ENCODE peak calls at places on chromosomes 6 and 20, in five cellular contexts. One of them, this sample, is unnamed. For H4K20me1, the result is how much of the 10 kb centered on the place peaks cover.

GRCh38 chr6:42099340-42100028 is 42.9 kb downstream of the C6orf132 start:
- DNase-seq in DND-41: no peak
- DNase-seq in IMR-90: peak
- DNase-seq in H9: no peak
- DNase-seq in MM.1S: no peak
- DNase-seq in this sample: no peak

GRCh38 chr6:115159733-115160132 is 816.9 kb upstream of the HS3ST5 start:
- DNase-seq in DND-41: no peak
- DNase-seq in IMR-90: no peak
- DNase-seq in H9: no peak
- DNase-seq in MM.1S: no peak
- DNase-seq in this sample: no peak

GRCh38 chr6:49321673-49322072 is 141.4 kb downstream of the MMUT start:
- DNase-seq in DND-41: no peak
- DNase-seq in IMR-90: no peak
- DNase-seq in H9: no peak
- DNase-seq in MM.1S: no peak
- DNase-seq in this sample: no peak

GRCh38 chr6:33702345-33702977 is 9.0 kb downstream of the UQCC2 start:
- DNase-seq in DND-41: peak
- DNase-seq in IMR-90: peak
- DNase-seq in H9: peak
- DNase-seq in MM.1S: peak
- DNase-seq in this sample: peak

GRCh38 chr20:34185766-34186620 is 55.2 kb upstream of the ASIP start:
- DNase-seq in DND-41: no peak
- DNase-seq in IMR-90: no peak
- DNase-seq in H9: no peak
- DNase-seq in MM.1S: no peak
- DNase-seq in this sample: no peak

GRCh38 chr6:109372070-109372585 is 10.1 kb downstream of the CD164 start:
- DNase-seq in DND-41: no peak
- DNase-seq in IMR-90: no peak
- DNase-seq in H9: no peak
- DNase-seq in MM.1S: no peak
- DNase-seq in this sample: no peak

GRCh38 chr6:155141512-155141911 is 122.3 kb upstream of the CLDN20 start:
- DNase-seq in DND-41: no peak
- DNase-seq in IMR-90: no peak
- DNase-seq in H9: no peak
- DNase-seq in MM.1S: no peak
- DNase-seq in this sample: no peak

GRCh38 chr6:149368065-149368464 is 32.0 kb upstream of the SUMO4 start:
- DNase-seq in DND-41: no peak
- DNase-seq in IMR-90: no peak
- DNase-seq in H9: no peak
- DNase-seq in MM.1S: no peak
- DNase-seq in this sample: no peak

GRCh38 chr6:97524846-97525245 is 241.8 kb upstream of the MMS22L start:
- DNase-seq in DND-41: no peak
- DNase-seq in IMR-90: no peak
- DNase-seq in H9: peak
- DNase-seq in MM.1S: no peak
- DNase-seq in this sample: peak

GRCh38 chr20:17538517-17539170 is 7.5 kb upstream of the BFSP1 start:
- DNase-seq in DND-41: no peak
- DNase-seq in IMR-90: no peak
- DNase-seq in H9: no peak
- DNase-seq in MM.1S: no peak
- DNase-seq in this sample: no peak

GRCh38 chr20:24106155-24106800 is 117.7 kb upstream of the GGTLC1 start:
- DNase-seq in DND-41: no peak
- DNase-seq in IMR-90: no peak
- DNase-seq in H9: no peak
- DNase-seq in MM.1S: no peak
- DNase-seq in this sample: no peak

GRCh38 chr20:24098886-24099285 is 110.3 kb upstream of the GGTLC1 start:
- DNase-seq in DND-41: no peak
- DNase-seq in IMR-90: peak
- DNase-seq in H9: no peak
- DNase-seq in MM.1S: no peak
- DNase-seq in this sample: no peak

GRCh38 chr20:24102749-24103148 is 114.2 kb upstream of the GGTLC1 start:
- DNase-seq in DND-41: no peak
- DNase-seq in IMR-90: no peak
- DNase-seq in H9: no peak
- DNase-seq in MM.1S: no peak
- DNase-seq in this sample: no peak

GRCh38 chr20:24100370-24101011 is 111.9 kb upstream of the GGTLC1 start:
- DNase-seq in DND-41: peak
- DNase-seq in IMR-90: peak
- DNase-seq in H9: no peak
- DNase-seq in MM.1S: peak
- DNase-seq in this sample: peak

DNA sequence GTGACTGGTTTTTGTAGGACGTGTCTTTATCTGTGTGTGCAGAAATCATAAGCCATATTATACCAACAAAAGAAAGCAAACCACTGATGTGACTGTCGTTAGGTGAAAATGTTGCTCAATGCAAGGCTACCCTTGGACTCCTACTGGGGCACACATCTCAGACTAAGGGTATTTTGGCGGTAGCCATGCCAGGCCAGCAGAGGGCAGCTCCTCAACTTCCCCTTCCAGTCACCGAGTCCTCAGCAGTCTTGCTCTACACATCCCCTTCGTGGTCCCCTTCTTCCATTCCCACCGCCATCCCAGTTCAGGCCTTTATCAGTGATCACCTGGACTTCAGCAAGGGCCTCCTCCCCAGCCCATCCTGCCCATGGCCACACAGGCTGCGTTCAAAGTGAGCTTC is 113.7 kb upstream of the GGTLC1 start:
- DNase-seq in DND-41: peak
- DNase-seq in IMR-90: no peak
- DNase-seq in H9: peak
- DNase-seq in MM.1S: peak
- DNase-seq in this sample: peak
- TF ChIP-seq CTCF in DND-41: peak
- TF ChIP-seq CTCF in IMR-90: no peak
- TF ChIP-seq CTCF in H9: peak
- TF ChIP-seq CTCF in MM.1S: peak
- TF ChIP-seq CTCF in this sample: peak

DNA sequence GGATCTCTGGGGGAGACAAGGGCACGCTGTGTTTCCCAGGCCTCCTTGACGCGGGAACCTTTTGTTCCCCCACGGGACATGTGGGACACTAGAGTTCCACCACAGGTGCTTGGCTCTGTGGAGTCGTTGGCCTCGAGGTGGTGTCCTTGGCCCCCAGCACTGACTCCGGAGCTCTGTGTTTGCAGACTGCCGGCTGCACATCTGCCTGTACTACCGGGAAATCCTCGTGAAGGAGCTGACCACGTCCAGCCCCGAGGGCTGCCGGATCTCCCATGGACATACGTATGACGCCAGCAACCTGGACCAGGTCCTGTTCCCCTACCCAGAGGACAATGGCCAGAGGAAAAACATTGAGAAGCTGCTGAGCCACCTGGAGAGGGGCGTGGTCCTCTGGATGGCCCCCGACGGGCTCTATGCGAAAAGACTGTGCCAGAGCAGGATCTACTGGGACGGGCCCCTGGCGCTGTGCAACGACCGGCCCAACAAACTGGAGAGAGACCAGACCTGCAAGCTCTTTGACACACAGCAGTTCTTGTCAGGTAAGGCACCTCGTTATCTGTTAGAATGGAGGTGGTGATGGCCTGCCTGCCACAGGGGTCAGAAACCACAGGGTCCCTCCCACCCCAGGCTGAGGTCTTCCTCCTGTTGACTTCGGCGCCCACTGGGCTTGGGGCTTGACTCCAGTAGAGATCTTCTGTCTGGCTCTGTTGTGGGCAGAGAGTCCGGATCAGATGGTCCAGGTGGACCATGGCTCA is 9.9 kb downstream of the IRF4 start:
- DNase-seq in DND-41: no peak
- DNase-seq in IMR-90: no peak
- DNase-seq in H9: no peak
- DNase-seq in MM.1S: no peak
- DNase-seq in this sample: no peak
- H4K20me1 ChIP-seq in DND-41: under half
- H4K20me1 ChIP-seq in IMR-90: under half
- H4K20me1 ChIP-seq in H9: under half
- H4K20me1 ChIP-seq in MM.1S: half or more
- H4K20me1 ChIP-seq in this sample: under half

GRCh38 chr6:166591026-166591425 is 4.5 kb upstream of the RAMACL start:
- DNase-seq in DND-41: no peak
- DNase-seq in IMR-90: no peak
- DNase-seq in H9: no peak
- DNase-seq in MM.1S: no peak
- DNase-seq in this sample: no peak

GRCh38 chr6:166588691-166589333 is 2.3 kb upstream of the RAMACL start:
- DNase-seq in DND-41: no peak
- DNase-seq in IMR-90: peak
- DNase-seq in H9: peak
- DNase-seq in MM.1S: no peak
- DNase-seq in this sample: no peak

GRCh38 chr6:166589786-166590574 is 3.5 kb upstream of the RAMACL start:
- DNase-seq in DND-41: no peak
- DNase-seq in IMR-90: no peak
- DNase-seq in H9: no peak
- DNase-seq in MM.1S: no peak
- DNase-seq in this sample: no peak

GRCh38 chr6:166587631-166588413 is 1.3 kb upstream of the RAMACL start:
- DNase-seq in DND-41: no peak
- DNase-seq in IMR-90: no peak
- DNase-seq in H9: no peak
- DNase-seq in MM.1S: no peak
- DNase-seq in this sample: peak

GRCh38 chr6:166589334-166589731 is 2.9 kb upstream of the RAMACL start:
- DNase-seq in DND-41: no peak
- DNase-seq in IMR-90: no peak
- DNase-seq in H9: no peak
- DNase-seq in MM.1S: no peak
- DNase-seq in this sample: no peak
- H3K9ac ChIP-seq in DND-41: no peak
- H3K9ac ChIP-seq in IMR-90: no peak
- H3K9ac ChIP-seq in H9: no peak
- H3K9ac ChIP-seq in MM.1S: no peak
- H3K9ac ChIP-seq in this sample: no peak

GRCh38 chr20:60224914-60225313 is 266.7 kb downstream of the CDH26 start:
- DNase-seq in DND-41: peak
- DNase-seq in IMR-90: no peak
- DNase-seq in H9: peak
- DNase-seq in MM.1S: peak
- DNase-seq in this sample: peak
- TF ChIP-seq CTCF in DND-41: peak
- TF ChIP-seq CTCF in IMR-90: peak
- TF ChIP-seq CTCF in H9: peak
- TF ChIP-seq CTCF in MM.1S: peak
- TF ChIP-seq CTCF in this sample: peak

GRCh38 chr20:7866279-7866678 is 74.0 kb downstream of the HAO1 start:
- DNase-seq in DND-41: no peak
- DNase-seq in IMR-90: no peak
- DNase-seq in H9: no peak
- DNase-seq in MM.1S: no peak
- DNase-seq in this sample: no peak
- H4K20me1 ChIP-seq in DND-41: under half
- H4K20me1 ChIP-seq in IMR-90: under half
- H4K20me1 ChIP-seq in H9: under half
- H4K20me1 ChIP-seq in MM.1S: under half
- H4K20me1 ChIP-seq in this sample: under half

GRCh38 chr6:112305795-112306194 is 41.3 kb upstream of the RFPL4B start:
- DNase-seq in DND-41: no peak
- DNase-seq in IMR-90: no peak
- DNase-seq in H9: no peak
- DNase-seq in MM.1S: no peak
- DNase-seq in this sample: no peak
- H3K9ac ChIP-seq in DND-41: no peak
- H3K9ac ChIP-seq in IMR-90: no peak
- H3K9ac ChIP-seq in H9: no peak
- H3K9ac ChIP-seq in MM.1S: no peak
- H3K9ac ChIP-seq in this sample: no peak

DNA sequence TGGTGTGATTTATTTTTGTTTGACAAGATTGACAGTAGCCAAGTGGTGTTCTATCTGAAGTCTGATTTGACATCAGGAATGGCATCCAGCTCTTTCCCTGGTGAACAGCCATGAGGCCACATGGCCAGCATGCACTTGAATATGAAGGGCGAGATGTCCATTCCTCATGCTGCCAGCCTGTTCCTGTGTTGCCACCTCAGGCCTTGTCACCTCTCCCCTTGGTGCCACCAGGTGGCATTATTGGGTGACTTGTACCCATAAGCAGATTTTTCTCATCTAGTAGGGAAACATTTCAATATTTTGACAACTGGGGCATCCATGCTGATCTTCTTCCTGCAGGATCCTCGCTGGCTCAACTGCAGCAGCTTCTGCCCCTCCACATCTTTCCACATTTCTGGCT is 199.1 kb downstream of the ERMARD start:
- DNase-seq in DND-41: peak
- DNase-seq in IMR-90: no peak
- DNase-seq in H9: no peak
- DNase-seq in MM.1S: peak
- DNase-seq in this sample: peak
- TF ChIP-seq CTCF in DND-41: peak
- TF ChIP-seq CTCF in IMR-90: no peak
- TF ChIP-seq CTCF in H9: peak
- TF ChIP-seq CTCF in MM.1S: peak
- TF ChIP-seq CTCF in this sample: peak